ENCODE peak calls at places on chromosomes 11 and 22, in nine cellular contexts. Q, K, O, C, L, E, I, Y and N are unnamed samples.
A peak's percentile ranks its signal among the peaks of the same experiment; 100 is the strongest.

GRCh38 chr11:117597083-117597482 is 199.9 kb downstream of the DSCAML1 start:
- DNase-seq in K (no peak), C (peak; percentile 34), O (no peak), Q (no peak), L (no peak), E (no peak), Y (no peak), I (no peak), N (peak; percentile 19)

GRCh38 chr11:12544986-12545775 is 129.0 kb upstream of the TEAD1 start:
- DNase-seq in K (no peak), Y (no peak), C (no peak), Q (no peak), E (no peak), L (no peak), I (no peak), O (no peak), N (no peak)

GRCh38 chr11:8689726-8690255 is 7.2 kb downstream of the RPL27A start:
- DNase-seq in E (no peak), O (no peak), L (no peak), Q (no peak), C (no peak), K (no peak), I (no peak), Y (no peak), N (no peak)

GRCh38 chr11:76179147-76179546 is 27.2 kb downstream of the WNT11 start:
- DNase-seq in L (no peak), O (no peak), K (no peak), E (no peak), Q (no peak), Y (no peak), I (no peak), C (no peak), N (no peak)

GRCh38 chr22:20116376-20116950 is 559 bp downstream of the RANBP1 start:
- DNase-seq in O (no peak), E (peak; percentile 41), K (no peak), I (no peak), C (no peak), Q (no peak), L (no peak), Y (no peak), N (no peak)

GRCh38 chr11:118980191-118980881 is 8.8 kb downstream of the FOXR1 start:
- DNase-seq in K (no peak), Y (peak; percentile 47), I (peak; percentile 28), L (no peak), C (no peak), Q (no peak), E (no peak), O (no peak), N (no peak)

GRCh38 chr11:110296226-110297081 is at the start of gene RDX:
- DNase-seq in Q (no peak), O (peak; percentile 81), L (peak; percentile 57), E (peak; percentile 65), C (peak; percentile 64), K (peak; percentile 73), I (peak; percentile 28), Y (peak; percentile 70), N (peak; percentile 64)

GRCh38 chr22:46436595-46437163 is 100.7 kb downstream of the CELSR1 start:
- DNase-seq in Q (no peak), O (no peak), E (no peak), K (no peak), L (no peak), C (no peak), Y (no peak), I (no peak), N (no peak)

GRCh38 chr11:1845571-1846452 is 7.0 kb downstream of the TNNI2 start:
- DNase-seq in Q (no peak), L (no peak), I (no peak), K (no peak), O (no peak), Y (no peak), C (no peak), E (no peak), N (no peak)

GRCh38 chr11:123525072-123525471 is 95.0 kb downstream of the GRAMD1B start:
- DNase-seq in Y (no peak), C (no peak), O (no peak), E (no peak), Q (no peak), K (no peak), L (no peak), I (no peak), N (no peak)

GRCh38 chr11:1370186-1371025 is 19.3 kb upstream of the BRSK2 start:
- DNase-seq in L (no peak), Y (no peak), C (no peak), E (no peak), I (no peak), Q (no peak), K (no peak), O (no peak), N (no peak)

GRCh38 chr22:26398741-26399153 is 30.3 kb upstream of the ASPHD2 start:
- DNase-seq in Y (peak; percentile 82), I (peak; percentile 74), O (peak; percentile 27), Q (peak; percentile 38), L (no peak), C (peak; percentile 79), K (no peak), E (peak; percentile 22), N (peak; percentile 57)

GRCh38 chr11:85132839-85133238 is 494.3 kb downstream of the DLG2 start:
- DNase-seq in Y (peak; percentile 29), K (no peak), I (no peak), Q (no peak), E (no peak), L (no peak), O (no peak), C (no peak), N (no peak)

GRCh38 chr11:69274531-69275016 is 19.4 kb upstream of the MYEOV start:
- DNase-seq in Y (no peak), O (no peak), C (no peak), Q (no peak), E (no peak), L (no peak), K (no peak), I (no peak), N (peak; percentile 85)

GRCh38 chr11:130464289-130464812 is 15.9 kb downstream of the ADAMTS15 start:
- DNase-seq in Q (peak; percentile 47), O (no peak), I (no peak), E (no peak), C (no peak), Y (no peak), K (no peak), L (no peak), N (no peak)

GRCh38 chr11:65574963-65575567 is 788 bp upstream of the EHBP1L1 start:
- DNase-seq in O (peak; percentile 55), K (no peak), E (no peak), Y (no peak), L (no peak), Q (no peak), C (no peak), I (no peak), N (peak; percentile 75)

GRCh38 chr11:13375798-13376197 is 87.2 kb downstream of the BTBD10 start:
- DNase-seq in L (no peak), E (no peak), C (no peak), Q (no peak), O (no peak), I (no peak), Y (no peak), K (no peak), N (no peak)

GRCh38 chr11:22634897-22635629 is 9.4 kb upstream of the FANCF start:
- DNase-seq in Q (no peak), K (no peak), I (no peak), L (no peak), C (no peak), Y (no peak), O (peak; percentile 25), E (no peak), N (no peak)

GRCh38 chr11:351411-351810 is 17.9 kb upstream of the B4GALNT4 start:
- DNase-seq in I (no peak), Y (no peak), L (no peak), Q (no peak), O (no peak), C (no peak), K (no peak), E (peak; percentile 14), N (no peak)

GRCh38 chr11:355581-356458 is 13.5 kb upstream of the B4GALNT4 start:
- DNase-seq in I (peak; percentile 63), Y (peak; percentile 68), L (peak; percentile 75), O (peak; percentile 34), Q (peak; percentile 91), C (peak; percentile 66), K (peak; percentile 83), E (peak; percentile 98), N (peak; percentile 95)

GRCh38 chr11:10454902-10455631 is at the start of gene AMPD3:
- DNase-seq in E (peak; percentile 35), K (no peak), C (no peak), Q (peak; percentile 91), Y (peak; percentile 22), O (peak; percentile 84), L (peak; percentile 54), I (no peak), N (peak; percentile 21)

GRCh38 chr22:32897400-32897799 is 95.9 kb downstream of the TIMP3 start:
- DNase-seq in C (peak; percentile 49), E (no peak), L (no peak), Q (peak; percentile 35), Y (no peak), K (peak; percentile 12), O (no peak), I (no peak), N (no peak)

GRCh38 chr11:67275606-67276409 is 9.5 kb downstream of the GRK2 start:
- DNase-seq in Q (no peak), E (no peak), Y (no peak), I (no peak), K (no peak), L (no peak), O (no peak), C (no peak), N (no peak)

GRCh38 chr11:7252683-7253213 is 1.0 kb downstream of the SYT9 start:
- DNase-seq in C (no peak), L (no peak), Y (peak; percentile 6), K (no peak), I (no peak), Q (no peak), O (no peak), E (no peak), N (no peak)

GRCh38 chr22:45531441-45531840 is 28.8 kb downstream of the FBLN1 start:
- DNase-seq in C (no peak), L (no peak), Y (no peak), O (peak; percentile 16), K (no peak), I (no peak), Q (no peak), E (no peak), N (no peak)

GRCh38 chr11:28529540-28530410 is 421.6 kb downstream of the METTL15 start:
- DNase-seq in I (peak; percentile 49), L (no peak), E (no peak), Q (peak; percentile 42), C (peak; percentile 38), K (no peak), O (peak; percentile 58), Y (no peak), N (no peak)

GRCh38 chr22:49462795-49463194 is 364.9 kb downstream of the BRD1 start:
- DNase-seq in K (no peak), I (peak; percentile 97), Y (no peak), O (no peak), L (no peak), C (peak; percentile 72), Q (no peak), E (no peak), N (no peak)

GRCh38 chr11:18393581-18394299 is 623 bp upstream of the LDHA start:
- DNase-seq in C (no peak), Q (no peak), L (no peak), Y (no peak), O (no peak), E (no peak), I (peak; percentile 40), K (no peak), N (no peak)

GRCh38 chr11:7056828-7057513 is 31.8 kb upstream of the RBMXL2 start:
- DNase-seq in E (no peak), Q (no peak), K (no peak), I (no peak), L (no peak), C (no peak), O (no peak), Y (no peak), N (no peak)

GRCh38 chr11:78708388-78708787 is 133.7 kb upstream of the NARS2 start:
- DNase-seq in O (no peak), Q (no peak), E (no peak), C (no peak), L (peak; percentile 7), I (no peak), Y (no peak), K (no peak), N (no peak)

GRCh38 chr11:118608268-118609214 is 1.1 kb downstream of the PHLDB1 start:
- DNase-seq in K (peak; percentile 85), I (peak; percentile 60), O (no peak), L (peak; percentile 44), E (peak; percentile 88), Q (no peak), C (no peak), Y (peak; percentile 61), N (peak; percentile 75)